ENCODE peak calls at places on chromosomes 4 and X, in eight cellular contexts. One of them, this sample, is unnamed.

GRCh38 chr4:42627887-42628646 is 28.8 kb downstream of the ATP8A1 start:
- DNase-seq in AG04450: no peak
- DNase-seq in choroid plexus epithelial cell: no peak
- DNase-seq in neural progenitor cell: no peak
- DNase-seq in retinal pigment epithelial cell: no peak
- DNase-seq in GM12865: peak; percentile 96
- DNase-seq in K562: no peak
- DNase-seq in esophagus squamous epithelium: no peak
- DNase-seq in this sample: no peak

GRCh38 chrX:85243155-85243554 is 424 bp downstream of the SATL1 start:
- DNase-seq in retinal pigment epithelial cell: no peak
- DNase-seq in GM12865: no peak
- DNase-seq in AG04450: no peak
- DNase-seq in choroid plexus epithelial cell: peak; percentile 9
- DNase-seq in K562: no peak
- DNase-seq in esophagus squamous epithelium: no peak
- DNase-seq in neural progenitor cell: no peak
- DNase-seq in this sample: no peak

GRCh38 chr4:72348701-72349100 is 220.3 kb downstream of the ADAMTS3 start:
- DNase-seq in GM12865: no peak
- DNase-seq in choroid plexus epithelial cell: no peak
- DNase-seq in esophagus squamous epithelium: no peak
- DNase-seq in retinal pigment epithelial cell: no peak
- DNase-seq in AG04450: no peak
- DNase-seq in neural progenitor cell: no peak
- DNase-seq in K562: no peak
- DNase-seq in this sample: no peak

GRCh38 chr4:141346144-141346543 is 125.4 kb downstream of the ZNF330 start:
- DNase-seq in choroid plexus epithelial cell: peak; percentile 82
- DNase-seq in GM12865: peak; percentile 49
- DNase-seq in K562: peak; percentile 16
- DNase-seq in neural progenitor cell: peak; percentile 7
- DNase-seq in esophagus squamous epithelium: no peak
- DNase-seq in retinal pigment epithelial cell: no peak
- DNase-seq in AG04450: peak; percentile 29
- DNase-seq in this sample: no peak

GRCh38 chr4:76166480-76166879 is 18.3 kb upstream of the NUP54 start:
- DNase-seq in AG04450: no peak
- DNase-seq in K562: no peak
- DNase-seq in choroid plexus epithelial cell: no peak
- DNase-seq in GM12865: no peak
- DNase-seq in neural progenitor cell: no peak
- DNase-seq in retinal pigment epithelial cell: no peak
- DNase-seq in esophagus squamous epithelium: no peak
- DNase-seq in this sample: no peak

GRCh38 chr4:81142744-81143143 is 72.3 kb downstream of the PRKG2 start:
- DNase-seq in K562: no peak
- DNase-seq in esophagus squamous epithelium: no peak
- DNase-seq in neural progenitor cell: no peak
- DNase-seq in retinal pigment epithelial cell: no peak
- DNase-seq in choroid plexus epithelial cell: peak; percentile 30
- DNase-seq in AG04450: no peak
- DNase-seq in GM12865: no peak
- DNase-seq in this sample: no peak

GRCh38 chr4:87038837-87039715 is 104.3 kb downstream of the AFF1 start:
- DNase-seq in esophagus squamous epithelium: no peak
- DNase-seq in GM12865: peak; percentile 47
- DNase-seq in choroid plexus epithelial cell: peak; percentile 82
- DNase-seq in AG04450: peak; percentile 59
- DNase-seq in neural progenitor cell: peak; percentile 95
- DNase-seq in K562: no peak
- DNase-seq in retinal pigment epithelial cell: peak; percentile 97
- DNase-seq in this sample: peak; percentile 61

GRCh38 chr4:86015412-86016350 is 344.2 kb downstream of the MAPK10 start:
- DNase-seq in esophagus squamous epithelium: no peak
- DNase-seq in AG04450: no peak
- DNase-seq in K562: no peak
- DNase-seq in neural progenitor cell: no peak
- DNase-seq in choroid plexus epithelial cell: no peak
- DNase-seq in GM12865: no peak
- DNase-seq in retinal pigment epithelial cell: no peak
- DNase-seq in this sample: no peak

GRCh38 chrX:135931644-135932487 is 38.4 kb downstream of the SAGE1 start:
- DNase-seq in retinal pigment epithelial cell: no peak
- DNase-seq in esophagus squamous epithelium: no peak
- DNase-seq in AG04450: no peak
- DNase-seq in K562: peak; percentile 56
- DNase-seq in neural progenitor cell: peak; percentile 64
- DNase-seq in GM12865: peak; percentile 43
- DNase-seq in choroid plexus epithelial cell: peak; percentile 45
- DNase-seq in this sample: peak; percentile 10

GRCh38 chrX:7252013-7252610 is 104.2 kb upstream of the PUDP start:
- DNase-seq in esophagus squamous epithelium: no peak
- DNase-seq in neural progenitor cell: no peak
- DNase-seq in GM12865: peak; percentile 1
- DNase-seq in K562: no peak
- DNase-seq in AG04450: no peak
- DNase-seq in choroid plexus epithelial cell: no peak
- DNase-seq in retinal pigment epithelial cell: no peak
- DNase-seq in this sample: no peak

GRCh38 chr4:139978692-139979091 is 175.3 kb downstream of the MAML3 start:
- DNase-seq in AG04450: no peak
- DNase-seq in K562: no peak
- DNase-seq in neural progenitor cell: no peak
- DNase-seq in GM12865: peak; percentile 80
- DNase-seq in retinal pigment epithelial cell: no peak
- DNase-seq in choroid plexus epithelial cell: no peak
- DNase-seq in esophagus squamous epithelium: no peak
- DNase-seq in this sample: no peak

GRCh38 chr4:139177049-139177887 is at the start of gene ELF2:
- DNase-seq in neural progenitor cell: peak; percentile 94
- DNase-seq in retinal pigment epithelial cell: peak; percentile 67
- DNase-seq in AG04450: no peak
- DNase-seq in K562: peak; percentile 95
- DNase-seq in esophagus squamous epithelium: peak; percentile 54
- DNase-seq in GM12865: peak; percentile 89
- DNase-seq in choroid plexus epithelial cell: peak; percentile 95
- DNase-seq in this sample: peak; percentile 44

GRCh38 chrX:1336331-1337143 is at the start of gene IL3RA:
- DNase-seq in neural progenitor cell: no peak
- DNase-seq in K562: no peak
- DNase-seq in choroid plexus epithelial cell: peak; percentile 48
- DNase-seq in AG04450: no peak
- DNase-seq in GM12865: peak; percentile 71
- DNase-seq in esophagus squamous epithelium: no peak
- DNase-seq in retinal pigment epithelial cell: no peak
- DNase-seq in this sample: no peak

GRCh38 chrX:53580742-53581504 is 105.6 kb downstream of the HUWE1 start:
- DNase-seq in AG04450: no peak
- DNase-seq in neural progenitor cell: no peak
- DNase-seq in retinal pigment epithelial cell: no peak
- DNase-seq in GM12865: no peak
- DNase-seq in esophagus squamous epithelium: no peak
- DNase-seq in K562: no peak
- DNase-seq in choroid plexus epithelial cell: no peak
- DNase-seq in this sample: no peak

GRCh38 chrX:71292669-71293379 is 8.7 kb upstream of the ITGB1BP2 start:
- DNase-seq in K562: no peak
- DNase-seq in GM12865: no peak
- DNase-seq in esophagus squamous epithelium: no peak
- DNase-seq in neural progenitor cell: no peak
- DNase-seq in choroid plexus epithelial cell: peak; percentile 72
- DNase-seq in retinal pigment epithelial cell: no peak
- DNase-seq in AG04450: no peak
- DNase-seq in this sample: no peak

GRCh38 chr4:24104173-24104572 is 214.3 kb upstream of the PPARGC1A start:
- DNase-seq in choroid plexus epithelial cell: peak; percentile 59
- DNase-seq in GM12865: no peak
- DNase-seq in K562: no peak
- DNase-seq in esophagus squamous epithelium: no peak
- DNase-seq in AG04450: no peak
- DNase-seq in retinal pigment epithelial cell: no peak
- DNase-seq in neural progenitor cell: no peak
- DNase-seq in this sample: no peak

GRCh38 chr4:72984351-72984750 is 85.2 kb downstream of the COX18 start:
- DNase-seq in neural progenitor cell: no peak
- DNase-seq in retinal pigment epithelial cell: no peak
- DNase-seq in K562: no peak
- DNase-seq in GM12865: no peak
- DNase-seq in choroid plexus epithelial cell: no peak
- DNase-seq in AG04450: no peak
- DNase-seq in esophagus squamous epithelium: no peak
- DNase-seq in this sample: no peak

DNA sequence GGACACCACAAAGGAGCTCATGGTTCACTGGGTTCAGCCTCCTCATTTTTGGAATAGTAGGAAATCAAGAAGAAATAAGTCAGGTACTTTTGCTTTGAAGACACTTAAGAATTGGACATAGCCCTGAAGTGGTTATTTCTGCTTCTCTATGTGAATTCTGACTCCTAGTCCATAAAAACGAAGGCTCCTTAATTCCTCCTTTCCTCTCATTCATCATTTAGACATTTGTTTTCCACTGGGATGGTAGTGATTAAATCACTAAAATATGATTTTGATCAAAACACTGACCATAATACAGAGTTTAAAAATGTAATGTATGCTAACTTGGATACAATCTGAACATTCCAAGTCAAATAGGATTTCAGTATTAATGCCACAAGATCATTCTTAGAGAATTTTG is 34.7 kb upstream of the CYP2U1 start:
- DNase-seq in GM12865: no peak
- DNase-seq in neural progenitor cell: no peak
- DNase-seq in retinal pigment epithelial cell: no peak
- DNase-seq in choroid plexus epithelial cell: no peak
- DNase-seq in esophagus squamous epithelium: no peak
- DNase-seq in AG04450: no peak
- DNase-seq in K562: no peak
- DNase-seq in this sample: no peak
- H3K4me3 ChIP-seq in GM12865: no peak overlapping the region
- H3K4me3 ChIP-seq in neural progenitor cell: no peak overlapping the region
- H3K4me3 ChIP-seq in retinal pigment epithelial cell: no peak overlapping the region
- H3K4me3 ChIP-seq in choroid plexus epithelial cell: peak overlapping the region; percentile 1
- H3K4me3 ChIP-seq in esophagus squamous epithelium: no peak overlapping the region
- H3K4me3 ChIP-seq in AG04450: no peak overlapping the region
- H3K4me3 ChIP-seq in K562: no peak overlapping the region
- H3K4me3 ChIP-seq in this sample: no peak overlapping the region

DNA sequence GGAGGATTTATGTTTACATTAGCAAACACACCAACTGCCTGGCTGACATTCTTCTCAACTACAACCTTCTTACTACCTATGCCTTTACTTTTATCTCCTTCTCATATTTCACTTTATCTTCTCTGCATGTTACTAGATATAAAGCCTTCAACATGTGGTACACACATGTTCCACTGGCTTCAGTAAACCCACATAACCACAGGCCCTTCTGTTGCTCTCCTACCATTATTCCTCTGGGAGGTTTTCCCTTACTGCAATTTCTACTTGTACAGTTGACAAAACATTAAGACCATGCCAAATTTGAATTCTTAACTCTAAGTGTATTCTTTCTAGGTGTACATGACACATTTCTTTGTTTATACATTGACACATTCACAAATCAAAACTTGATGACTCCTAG is 133.1 kb downstream of the ARAP2 start:
- DNase-seq in AG04450: no peak
- DNase-seq in GM12865: no peak
- DNase-seq in choroid plexus epithelial cell: peak; percentile 68
- DNase-seq in retinal pigment epithelial cell: no peak
- DNase-seq in neural progenitor cell: no peak
- DNase-seq in K562: no peak
- DNase-seq in esophagus squamous epithelium: no peak
- DNase-seq in this sample: no peak
- TF ChIP-seq CTCF in AG04450: no peak
- TF ChIP-seq CTCF in GM12865: no peak
- TF ChIP-seq CTCF in choroid plexus epithelial cell: no peak
- TF ChIP-seq CTCF in retinal pigment epithelial cell: no peak
- TF ChIP-seq CTCF in neural progenitor cell: no peak
- TF ChIP-seq CTCF in K562: no peak
- TF ChIP-seq CTCF in esophagus squamous epithelium: no peak
- TF ChIP-seq CTCF in this sample: no peak

GRCh38 chr4:53012738-53013137 is 150.6 kb downstream of the RASL11B start:
- DNase-seq in esophagus squamous epithelium: no peak
- DNase-seq in choroid plexus epithelial cell: peak; percentile 58
- DNase-seq in K562: no peak
- DNase-seq in neural progenitor cell: no peak
- DNase-seq in retinal pigment epithelial cell: no peak
- DNase-seq in AG04450: no peak
- DNase-seq in GM12865: peak; percentile 32
- DNase-seq in this sample: no peak
- H3K4me3 ChIP-seq in esophagus squamous epithelium: no peak overlapping the region
- H3K4me3 ChIP-seq in choroid plexus epithelial cell: no peak overlapping the region
- H3K4me3 ChIP-seq in K562: no peak overlapping the region
- H3K4me3 ChIP-seq in neural progenitor cell: no peak overlapping the region
- H3K4me3 ChIP-seq in retinal pigment epithelial cell: no peak overlapping the region
- H3K4me3 ChIP-seq in AG04450: no peak overlapping the region
- H3K4me3 ChIP-seq in GM12865: no peak overlapping the region
- H3K4me3 ChIP-seq in this sample: no peak overlapping the region

GRCh38 chr4:55736605-55737183 is 82.9 kb upstream of the EXOC1L start:
- DNase-seq in choroid plexus epithelial cell: peak; percentile 36
- DNase-seq in neural progenitor cell: no peak
- DNase-seq in GM12865: peak; percentile 14
- DNase-seq in K562: no peak
- DNase-seq in esophagus squamous epithelium: no peak
- DNase-seq in AG04450: no peak
- DNase-seq in retinal pigment epithelial cell: no peak
- DNase-seq in this sample: no peak

GRCh38 chr4:55730143-55730931 is 89.3 kb upstream of the EXOC1L start:
- DNase-seq in choroid plexus epithelial cell: no peak
- DNase-seq in retinal pigment epithelial cell: no peak
- DNase-seq in AG04450: no peak
- DNase-seq in K562: no peak
- DNase-seq in GM12865: no peak
- DNase-seq in neural progenitor cell: no peak
- DNase-seq in esophagus squamous epithelium: no peak
- DNase-seq in this sample: no peak

GRCh38 chr4:55732864-55733263 is 86.7 kb upstream of the EXOC1L start:
- DNase-seq in esophagus squamous epithelium: no peak
- DNase-seq in GM12865: no peak
- DNase-seq in K562: no peak
- DNase-seq in AG04450: no peak
- DNase-seq in retinal pigment epithelial cell: no peak
- DNase-seq in neural progenitor cell: no peak
- DNase-seq in choroid plexus epithelial cell: no peak
- DNase-seq in this sample: no peak

GRCh38 chr4:55729306-55730142 is 90.1 kb upstream of the EXOC1L start:
- DNase-seq in choroid plexus epithelial cell: no peak
- DNase-seq in AG04450: no peak
- DNase-seq in retinal pigment epithelial cell: no peak
- DNase-seq in esophagus squamous epithelium: no peak
- DNase-seq in neural progenitor cell: no peak
- DNase-seq in GM12865: no peak
- DNase-seq in K562: peak; percentile 68
- DNase-seq in this sample: no peak

DNA sequence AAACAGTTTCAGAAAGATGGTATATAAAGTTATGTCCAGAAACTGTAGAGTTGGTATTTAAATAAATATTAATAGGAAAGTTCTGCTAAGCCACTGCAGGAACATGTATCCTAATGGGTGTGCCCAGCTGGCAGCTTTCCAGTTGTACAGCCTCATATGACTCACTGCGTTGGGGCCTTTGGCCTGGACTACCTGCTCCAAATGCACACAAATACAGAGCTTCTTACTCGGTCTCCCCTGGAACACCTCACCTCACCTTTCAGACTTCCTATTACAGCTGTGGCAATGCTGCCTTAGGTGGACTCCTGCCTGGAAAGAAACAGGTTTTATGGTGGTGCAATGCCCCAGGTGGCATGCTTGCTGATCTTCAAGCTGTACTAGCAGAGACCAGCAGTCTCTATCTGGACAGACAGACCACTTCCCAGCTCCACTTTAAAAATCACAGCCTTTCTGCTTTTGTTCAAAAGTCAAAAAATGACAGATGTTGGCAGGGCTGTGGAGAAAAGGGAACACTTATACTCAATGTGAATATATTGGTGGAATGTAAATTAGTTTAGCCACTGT is 85.6 kb upstream of the EXOC1L start:
- DNase-seq in esophagus squamous epithelium: no peak
- DNase-seq in K562: peak; percentile 60
- DNase-seq in neural progenitor cell: no peak
- DNase-seq in retinal pigment epithelial cell: peak; percentile 46
- DNase-seq in AG04450: no peak
- DNase-seq in GM12865: no peak
- DNase-seq in choroid plexus epithelial cell: peak; percentile 50
- DNase-seq in this sample: no peak
- TF ChIP-seq CTCF in esophagus squamous epithelium: no peak
- TF ChIP-seq CTCF in K562: no peak
- TF ChIP-seq CTCF in neural progenitor cell: no peak
- TF ChIP-seq CTCF in retinal pigment epithelial cell: no peak
- TF ChIP-seq CTCF in AG04450: no peak
- TF ChIP-seq CTCF in GM12865: no peak
- TF ChIP-seq CTCF in choroid plexus epithelial cell: no peak
- TF ChIP-seq CTCF in this sample: no peak

This sample was measured in AG09309.